ENCODE peak calls at places on chromosomes 7 and 10, in six cellular contexts. One of them, this sample, is unnamed.
A peak's percentile ranks its signal among the peaks of the same experiment; 100 is the strongest.

GRCh38 chr7:82443044-82443800 is at the start of gene CACNA2D1:
- DNase-seq in heart left ventricle: peak; percentile 28
- DNase-seq in CD4-positive, alpha-beta memory T cell: no peak
- DNase-seq in psoas muscle: peak; percentile 76
- DNase-seq in stomach: peak; percentile 27
- DNase-seq in heart right ventricle: peak; percentile 56
- DNase-seq in this sample: no peak

GRCh38 chr10:126207313-126207771 is 180.9 kb downstream of the ADAM12 start:
- DNase-seq in stomach: no peak
- DNase-seq in heart left ventricle: no peak
- DNase-seq in heart right ventricle: no peak
- DNase-seq in CD4-positive, alpha-beta memory T cell: no peak
- DNase-seq in psoas muscle: no peak
- DNase-seq in this sample: no peak

GRCh38 chr10:58733436-58733835 is 220.8 kb downstream of the BICC1 start:
- DNase-seq in psoas muscle: no peak
- DNase-seq in CD4-positive, alpha-beta memory T cell: no peak
- DNase-seq in heart right ventricle: no peak
- DNase-seq in heart left ventricle: no peak
- DNase-seq in stomach: no peak
- DNase-seq in this sample: no peak

GRCh38 chr10:132331259-132331955 is 586 bp upstream of the LRRC27 start:
- DNase-seq in heart left ventricle: no peak
- DNase-seq in heart right ventricle: no peak
- DNase-seq in CD4-positive, alpha-beta memory T cell: peak; percentile 17
- DNase-seq in stomach: no peak
- DNase-seq in psoas muscle: no peak
- DNase-seq in this sample: no peak

GRCh38 chr7:14336256-14336655 is 346.8 kb upstream of the ETV1 start:
- DNase-seq in psoas muscle: no peak
- DNase-seq in CD4-positive, alpha-beta memory T cell: no peak
- DNase-seq in heart left ventricle: no peak
- DNase-seq in heart right ventricle: no peak
- DNase-seq in stomach: no peak
- DNase-seq in this sample: no peak

GRCh38 chr10:8130973-8131911 is 76.8 kb downstream of the GATA3 start:
- DNase-seq in psoas muscle: no peak
- DNase-seq in CD4-positive, alpha-beta memory T cell: no peak
- DNase-seq in heart left ventricle: no peak
- DNase-seq in stomach: no peak
- DNase-seq in heart right ventricle: no peak
- DNase-seq in this sample: no peak

GRCh38 chr7:105877736-105878135 is 1.3 kb upstream of the ATXN7L1 start:
- DNase-seq in psoas muscle: no peak
- DNase-seq in heart left ventricle: no peak
- DNase-seq in stomach: no peak
- DNase-seq in heart right ventricle: no peak
- DNase-seq in CD4-positive, alpha-beta memory T cell: no peak
- DNase-seq in this sample: no peak

GRCh38 chr10:132198381-132199181 is 11.8 kb downstream of the DPYSL4 start:
- DNase-seq in heart left ventricle: no peak
- DNase-seq in heart right ventricle: no peak
- DNase-seq in stomach: no peak
- DNase-seq in psoas muscle: no peak
- DNase-seq in CD4-positive, alpha-beta memory T cell: no peak
- DNase-seq in this sample: no peak

GRCh38 chr7:99267530-99268360 is 4.9 kb upstream of the MYH16 start:
- DNase-seq in CD4-positive, alpha-beta memory T cell: no peak
- DNase-seq in heart left ventricle: no peak
- DNase-seq in stomach: peak; percentile 71
- DNase-seq in heart right ventricle: no peak
- DNase-seq in psoas muscle: no peak
- DNase-seq in this sample: no peak

GRCh38 chr10:43610636-43611035 is 4.4 kb downstream of the ZNF485 start:
- DNase-seq in stomach: no peak
- DNase-seq in psoas muscle: no peak
- DNase-seq in CD4-positive, alpha-beta memory T cell: no peak
- DNase-seq in heart right ventricle: no peak
- DNase-seq in heart left ventricle: no peak
- DNase-seq in this sample: no peak

GRCh38 chr7:129013048-129013721 is 41.7 kb downstream of the TNPO3 start:
- DNase-seq in heart right ventricle: no peak
- DNase-seq in psoas muscle: no peak
- DNase-seq in stomach: no peak
- DNase-seq in heart left ventricle: no peak
- DNase-seq in CD4-positive, alpha-beta memory T cell: no peak
- DNase-seq in this sample: no peak

GRCh38 chr7:92075455-92076158 is 58.7 kb downstream of the CYP51A1 start:
- DNase-seq in psoas muscle: no peak
- DNase-seq in heart left ventricle: no peak
- DNase-seq in stomach: no peak
- DNase-seq in heart right ventricle: no peak
- DNase-seq in CD4-positive, alpha-beta memory T cell: no peak
- DNase-seq in this sample: no peak

GRCh38 chr7:108096996-108097395 is 33.2 kb downstream of the LAMB4 start:
- DNase-seq in stomach: no peak
- DNase-seq in heart right ventricle: no peak
- DNase-seq in psoas muscle: no peak
- DNase-seq in CD4-positive, alpha-beta memory T cell: no peak
- DNase-seq in heart left ventricle: no peak
- DNase-seq in this sample: no peak

GRCh38 chr7:139700505-139701235 is 77.1 kb downstream of the HIPK2 start:
- DNase-seq in heart left ventricle: no peak
- DNase-seq in stomach: no peak
- DNase-seq in psoas muscle: no peak
- DNase-seq in heart right ventricle: no peak
- DNase-seq in CD4-positive, alpha-beta memory T cell: no peak
- DNase-seq in this sample: no peak

GRCh38 chr7:102991077-102991539 is 78.3 kb downstream of the LRRC17 start:
- DNase-seq in CD4-positive, alpha-beta memory T cell: no peak
- DNase-seq in heart right ventricle: no peak
- DNase-seq in stomach: no peak
- DNase-seq in psoas muscle: no peak
- DNase-seq in heart left ventricle: no peak
- DNase-seq in this sample: no peak

GRCh38 chr7:101916041-101916800 is 98.8 kb downstream of the CUX1 start:
- DNase-seq in psoas muscle: no peak
- DNase-seq in stomach: no peak
- DNase-seq in heart right ventricle: no peak
- DNase-seq in heart left ventricle: no peak
- DNase-seq in CD4-positive, alpha-beta memory T cell: no peak
- DNase-seq in this sample: no peak

GRCh38 chr10:74705361-74705980 is 120.9 kb upstream of the KAT6B start:
- DNase-seq in psoas muscle: no peak
- DNase-seq in CD4-positive, alpha-beta memory T cell: no peak
- DNase-seq in stomach: no peak
- DNase-seq in heart right ventricle: no peak
- DNase-seq in heart left ventricle: no peak
- DNase-seq in this sample: no peak

GRCh38 chr7:90738249-90738648 is 142.1 kb downstream of the CDK14 start:
- DNase-seq in psoas muscle: no peak
- DNase-seq in CD4-positive, alpha-beta memory T cell: no peak
- DNase-seq in heart left ventricle: no peak
- DNase-seq in stomach: no peak
- DNase-seq in heart right ventricle: no peak
- DNase-seq in this sample: no peak

GRCh38 chr10:2575460-2575859 is 491.9 kb upstream of the PFKP start:
- DNase-seq in heart right ventricle: no peak
- DNase-seq in CD4-positive, alpha-beta memory T cell: no peak
- DNase-seq in stomach: no peak
- DNase-seq in psoas muscle: no peak
- DNase-seq in heart left ventricle: no peak
- DNase-seq in this sample: no peak

GRCh38 chr10:30456262-30456661 is 22.3 kb downstream of the MAP3K8 start:
- DNase-seq in heart left ventricle: no peak
- DNase-seq in psoas muscle: no peak
- DNase-seq in CD4-positive, alpha-beta memory T cell: peak; percentile 34
- DNase-seq in stomach: no peak
- DNase-seq in heart right ventricle: no peak
- DNase-seq in this sample: no peak

GRCh38 chr7:79622781-79623180 is 169.3 kb upstream of the MAGI2 start:
- DNase-seq in heart left ventricle: no peak
- DNase-seq in psoas muscle: no peak
- DNase-seq in CD4-positive, alpha-beta memory T cell: no peak
- DNase-seq in heart right ventricle: no peak
- DNase-seq in stomach: no peak
- DNase-seq in this sample: no peak

GRCh38 chr7:155925682-155926081 is 113.4 kb upstream of the SHH start:
- DNase-seq in CD4-positive, alpha-beta memory T cell: no peak
- DNase-seq in heart right ventricle: no peak
- DNase-seq in psoas muscle: no peak
- DNase-seq in heart left ventricle: no peak
- DNase-seq in stomach: peak; percentile 8
- DNase-seq in this sample: no peak
- H3K4me3 ChIP-seq in CD4-positive, alpha-beta memory T cell: no peak overlapping the region
- H3K4me3 ChIP-seq in heart right ventricle: no peak overlapping the region
- H3K4me3 ChIP-seq in psoas muscle: no peak overlapping the region
- H3K4me3 ChIP-seq in heart left ventricle: no peak overlapping the region
- H3K4me3 ChIP-seq in stomach: no peak overlapping the region
- H3K4me3 ChIP-seq in this sample: no peak overlapping the region

GRCh38 chr10:33611423-33611822 is 277.0 kb upstream of the NRP1 start:
- DNase-seq in psoas muscle: no peak
- DNase-seq in stomach: no peak
- DNase-seq in heart right ventricle: no peak
- DNase-seq in heart left ventricle: no peak
- DNase-seq in CD4-positive, alpha-beta memory T cell: no peak
- DNase-seq in this sample: no peak

GRCh38 chr10:33612551-33612950 is 278.1 kb upstream of the NRP1 start:
- DNase-seq in heart left ventricle: no peak
- DNase-seq in CD4-positive, alpha-beta memory T cell: peak; percentile 2
- DNase-seq in heart right ventricle: no peak
- DNase-seq in psoas muscle: no peak
- DNase-seq in stomach: no peak
- DNase-seq in this sample: no peak

GRCh38 chr10:33612116-33612515 is 277.6 kb upstream of the NRP1 start:
- DNase-seq in CD4-positive, alpha-beta memory T cell: no peak
- DNase-seq in heart right ventricle: no peak
- DNase-seq in psoas muscle: no peak
- DNase-seq in stomach: no peak
- DNase-seq in heart left ventricle: no peak
- DNase-seq in this sample: no peak

GRCh38 chr10:33609546-33609945 is 275.1 kb upstream of the NRP1 start:
- DNase-seq in CD4-positive, alpha-beta memory T cell: no peak
- DNase-seq in stomach: no peak
- DNase-seq in heart right ventricle: no peak
- DNase-seq in psoas muscle: no peak
- DNase-seq in heart left ventricle: no peak
- DNase-seq in this sample: no peak
- H3K4me1 ChIP-seq in CD4-positive, alpha-beta memory T cell: no peaks in the 10 kb centered on the region
- H3K4me1 ChIP-seq in stomach: no peaks in the 10 kb centered on the region
- H3K4me1 ChIP-seq in heart right ventricle: no peaks in the 10 kb centered on the region
- H3K4me1 ChIP-seq in psoas muscle: no peaks in the 10 kb centered on the region
- H3K4me1 ChIP-seq in heart left ventricle: peaks cover 3% of the 10 kb centered on the region
- H3K4me1 ChIP-seq in this sample: peaks cover 4% of the 10 kb centered on the region

GRCh38 chr10:99532687-99533495 is at the start of gene NKX2-3:
- DNase-seq in psoas muscle: peak; percentile 76
- DNase-seq in heart left ventricle: no peak
- DNase-seq in heart right ventricle: peak; percentile 53
- DNase-seq in CD4-positive, alpha-beta memory T cell: no peak
- DNase-seq in stomach: peak; percentile 49
- DNase-seq in this sample: peak; percentile 23
- H3K4me3 ChIP-seq in psoas muscle: peak within 1 kb of the TSS; percentile 52
- H3K4me3 ChIP-seq in heart left ventricle: no peak within 1 kb of the TSS
- H3K4me3 ChIP-seq in heart right ventricle: no peak within 1 kb of the TSS
- H3K4me3 ChIP-seq in CD4-positive, alpha-beta memory T cell: no peak within 1 kb of the TSS
- H3K4me3 ChIP-seq in stomach: peak within 1 kb of the TSS; percentile 22
- H3K4me3 ChIP-seq in this sample: no peak within 1 kb of the TSS

DNA sequence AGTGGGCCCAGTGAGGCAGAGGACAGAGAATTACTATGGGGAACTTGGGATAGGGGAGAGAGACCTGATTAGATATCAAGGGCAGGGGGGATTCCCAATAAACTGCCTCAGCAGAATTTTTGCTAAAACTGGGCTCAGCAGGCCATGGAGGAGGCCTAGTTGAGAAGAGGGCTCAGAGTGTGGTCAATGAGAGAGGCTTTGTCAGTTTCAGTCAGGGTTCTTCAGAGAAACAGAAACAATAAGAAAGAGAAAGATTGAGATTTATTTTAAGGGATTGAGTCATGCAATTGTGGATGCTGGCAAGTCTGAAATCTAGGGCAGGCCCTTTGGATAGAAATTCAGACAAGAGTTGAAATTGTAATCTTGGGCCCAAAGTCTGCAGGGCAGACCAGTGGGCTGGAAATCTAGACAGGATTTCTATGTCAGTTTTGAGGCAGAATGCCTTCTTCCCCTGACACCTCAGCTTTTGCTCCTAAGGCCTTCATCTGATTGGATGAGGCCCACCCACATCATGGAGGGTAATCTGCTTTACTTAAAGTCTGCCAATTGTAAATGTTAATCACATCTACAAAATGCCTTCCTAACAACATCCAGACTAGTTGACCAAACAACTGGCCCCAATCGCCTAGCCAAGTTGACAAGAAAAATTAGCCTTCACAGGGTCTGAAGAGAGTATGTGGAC is 33.5 kb upstream of the CCSER2 start:
- DNase-seq in heart right ventricle: no peak
- DNase-seq in stomach: no peak
- DNase-seq in heart left ventricle: no peak
- DNase-seq in psoas muscle: no peak
- DNase-seq in CD4-positive, alpha-beta memory T cell: no peak
- DNase-seq in this sample: no peak
- H3K4me1 ChIP-seq in heart right ventricle: no peaks in the 10 kb centered on the region
- H3K4me1 ChIP-seq in stomach: no peaks in the 10 kb centered on the region
- H3K4me1 ChIP-seq in heart left ventricle: peaks cover 11% of the 10 kb centered on the region
- H3K4me1 ChIP-seq in psoas muscle: no peaks in the 10 kb centered on the region
- H3K4me1 ChIP-seq in CD4-positive, alpha-beta memory T cell: no peaks in the 10 kb centered on the region
- H3K4me1 ChIP-seq in this sample: peaks cover 12% of the 10 kb centered on the region

DNA sequence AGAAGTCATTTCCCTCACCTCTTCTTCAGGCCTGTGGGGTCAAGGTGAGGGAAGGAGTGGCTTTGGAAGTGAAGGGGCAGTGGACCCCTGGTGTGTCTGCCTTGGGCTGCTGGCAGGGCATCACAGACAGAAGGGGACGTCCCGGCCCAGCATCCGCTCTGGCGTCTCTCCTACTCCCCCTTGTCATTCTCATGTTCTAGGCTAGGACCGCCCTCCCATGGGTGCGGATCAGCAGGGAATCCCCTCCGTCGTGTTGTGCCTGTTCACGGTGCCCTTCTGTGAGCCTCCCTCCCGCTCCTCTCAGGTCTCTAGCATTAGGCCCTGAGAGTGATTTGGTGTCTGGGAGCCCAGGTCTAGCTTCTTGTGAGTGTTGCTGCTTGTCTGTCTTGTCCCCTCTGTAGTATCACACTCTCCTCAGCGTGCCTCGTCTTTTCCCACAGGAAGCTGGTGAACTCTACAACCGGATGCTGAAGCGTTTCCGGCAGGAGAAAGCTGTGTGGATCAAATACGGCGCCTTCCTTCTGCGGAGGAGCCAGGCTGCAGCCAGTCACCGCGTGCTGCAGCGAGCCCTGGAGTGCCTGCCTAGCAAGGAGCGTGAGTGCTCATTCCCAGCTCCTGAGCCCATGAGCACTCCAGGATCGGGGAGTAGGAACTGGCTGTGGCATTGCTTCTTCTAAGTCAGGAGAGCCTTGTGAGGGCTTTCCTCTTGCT is 8.5 kb downstream of the CALHM2 start:
- DNase-seq in CD4-positive, alpha-beta memory T cell: no peak
- DNase-seq in heart right ventricle: no peak
- DNase-seq in heart left ventricle: peak; percentile 35
- DNase-seq in psoas muscle: no peak
- DNase-seq in stomach: no peak
- DNase-seq in this sample: no peak
- H3K4me3 ChIP-seq in CD4-positive, alpha-beta memory T cell: no peak overlapping the region
- H3K4me3 ChIP-seq in heart right ventricle: no peak overlapping the region
- H3K4me3 ChIP-seq in heart left ventricle: no peak overlapping the region
- H3K4me3 ChIP-seq in psoas muscle: no peak overlapping the region
- H3K4me3 ChIP-seq in stomach: no peak overlapping the region
- H3K4me3 ChIP-seq in this sample: no peak overlapping the region

GRCh38 chr7:2754912-2755311 is 66.9 kb downstream of the AMZ1 start:
- DNase-seq in heart left ventricle: no peak
- DNase-seq in heart right ventricle: no peak
- DNase-seq in CD4-positive, alpha-beta memory T cell: no peak
- DNase-seq in psoas muscle: no peak
- DNase-seq in stomach: no peak
- DNase-seq in this sample: no peak
- H3K4me1 ChIP-seq in heart left ventricle: peaks cover 28% of the 10 kb centered on the region
- H3K4me1 ChIP-seq in heart right ventricle: peaks cover 46% of the 10 kb centered on the region
- H3K4me1 ChIP-seq in CD4-positive, alpha-beta memory T cell: peaks cover 22% of the 10 kb centered on the region
- H3K4me1 ChIP-seq in psoas muscle: peaks cover 31% of the 10 kb centered on the region
- H3K4me1 ChIP-seq in stomach: peaks cover 42% of the 10 kb centered on the region
- H3K4me1 ChIP-seq in this sample: peaks cover 28% of the 10 kb centered on the region